ENCODE peak calls at places on chromosome 17, in nine cellular contexts. C, O, E, V, K, U, T, G and W are unnamed samples.
A peak's percentile ranks its signal among the peaks of the same experiment; 100 is the strongest.

GRCh38 chr17:77252736-77253135 is 112.0 kb downstream of the SEC14L1 start:
- DNase-seq in C (no peak), O (no peak), E (no peak), V (no peak), K (no peak), U (no peak), T (no peak), G (no peak), W (no peak)

GRCh38 chr17:76136276-76137025 is 4.6 kb downstream of the FOXJ1 start:
- DNase-seq in C (peak; percentile 82), O (no peak), E (no peak), V (no peak), K (no peak), U (no peak), T (no peak), G (no peak), W (no peak)

GRCh38 chr17:62673614-62674362 is 46.3 kb downstream of the MRC2 start:
- DNase-seq in C (no peak), O (no peak), E (no peak), V (no peak), K (no peak), U (no peak), T (no peak), G (no peak), W (no peak)

GRCh38 chr17:55527520-55528118 is 16.4 kb upstream of the SMIM36 start:
- DNase-seq in C (peak; percentile 54), O (no peak), E (peak; percentile 7), V (peak; percentile 52), K (peak; percentile 37), U (peak; percentile 15), T (no peak), G (no peak), W (no peak)

GRCh38 chr17:51091635-51092034 is 29.0 kb downstream of the SPAG9 start:
- DNase-seq in C (no peak), O (no peak), E (no peak), V (no peak), K (no peak), U (no peak), T (no peak), G (no peak), W (no peak)

GRCh38 chr17:49959183-49959935 is 9.6 kb upstream of the DLX4 start:
- DNase-seq in C (peak; percentile 63), O (no peak), E (no peak), V (no peak), K (no peak), U (peak; percentile 77), T (no peak), G (no peak), W (no peak)

GRCh38 chr17:64682261-64683181 is 20.4 kb upstream of the SMURF2 start:
- DNase-seq in C (no peak), O (no peak), E (no peak), V (no peak), K (no peak), U (no peak), T (no peak), G (no peak), W (no peak)

GRCh38 chr17:49494937-49495841 is at the start of gene NGFR:
- DNase-seq in C (peak; percentile 82), O (no peak), E (peak; percentile 65), V (peak; percentile 60), K (peak; percentile 74), U (peak; percentile 27), T (no peak), G (no peak), W (peak; percentile 60)

GRCh38 chr17:19724501-19725420 is 8.4 kb upstream of the SLC47A2 start:
- DNase-seq in C (peak; percentile 28), O (peak; percentile 73), E (peak; percentile 63), V (peak; percentile 54), K (peak; percentile 46), U (peak; percentile 80), T (peak; percentile 61), G (peak; percentile 33), W (peak; percentile 75)

GRCh38 chr17:51000835-51001638 is 119.6 kb downstream of the SPAG9 start:
- DNase-seq in C (no peak), O (no peak), E (no peak), V (no peak), K (no peak), U (peak; percentile 5), T (peak; percentile 68), G (no peak), W (no peak)

GRCh38 chr17:13638855-13639458 is 37.2 kb upstream of the HS3ST3A1 start:
- DNase-seq in C (peak; percentile 34), O (no peak), E (no peak), V (no peak), K (no peak), U (no peak), T (no peak), G (peak; percentile 11), W (no peak)

GRCh38 chr17:17036520-17036998 is 5.7 kb upstream of the MPRIP start:
- DNase-seq in C (no peak), O (no peak), E (peak; percentile 25), V (no peak), K (no peak), U (no peak), T (no peak), G (no peak), W (peak; percentile 84)

GRCh38 chr17:46197526-46197925 is 4.3 kb upstream of the KANSL1 start:
- DNase-seq in C (no peak), O (no peak), E (no peak), V (no peak), K (no peak), U (no peak), T (no peak), G (no peak), W (no peak)

GRCh38 chr17:56440391-56440790 is 153.1 kb upstream of the NOG start:
- DNase-seq in C (no peak), O (no peak), E (no peak), V (no peak), K (no peak), U (no peak), T (peak; percentile 4), G (no peak), W (no peak)

DNA sequence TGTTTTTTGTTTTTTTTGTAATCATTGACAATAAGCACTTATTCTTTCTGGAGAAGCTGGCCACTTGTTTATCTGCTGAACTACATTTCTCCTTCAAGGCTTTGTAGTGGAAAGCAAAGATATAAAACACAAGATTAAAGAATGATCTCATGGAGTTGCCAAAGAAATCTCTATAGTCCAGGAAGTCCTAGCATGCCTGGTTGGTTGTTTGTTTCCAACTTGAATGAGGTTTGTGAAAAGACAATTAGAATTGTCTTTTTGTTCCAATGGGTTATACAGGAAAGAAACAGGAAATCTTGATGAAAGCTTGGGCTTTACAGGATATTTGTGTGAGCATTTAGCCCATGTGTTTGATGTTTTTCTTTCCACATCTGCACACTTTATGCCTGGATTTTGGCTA is 273.5 kb downstream of the CEP112 start:
- DNase-seq in C (no peak), O (no peak), E (no peak), V (no peak), K (no peak), U (no peak), T (no peak), G (no peak), W (no peak)
- H3K27ac ChIP-seq in C (no peak overlapping the region), O (no peak overlapping the region), E (no peak overlapping the region), V (no peak overlapping the region), K (peak overlapping the region; percentile 43), U (no peak overlapping the region), T (no peak overlapping the region), G (peak overlapping the region; percentile 53), W (no peak overlapping the region)

GRCh38 chr17:61247438-61247837 is 152.2 kb upstream of the TBX2 start:
- DNase-seq in C (no peak), O (no peak), E (no peak), V (no peak), K (no peak), U (no peak), T (no peak), G (no peak), W (no peak)

GRCh38 chr17:61248399-61248798 is 151.2 kb upstream of the TBX2 start:
- DNase-seq in C (no peak), O (no peak), E (no peak), V (no peak), K (no peak), U (no peak), T (peak; percentile 96), G (peak; percentile 53), W (no peak)

GRCh38 chr17:61251939-61252865 is 147.4 kb upstream of the TBX2 start:
- DNase-seq in C (no peak), O (peak; percentile 75), E (peak; percentile 51), V (peak; percentile 87), K (peak; percentile 85), U (no peak), T (peak; percentile 16), G (peak; percentile 55), W (peak; percentile 88)

GRCh38 chr17:61250335-61250890 is 149.2 kb upstream of the TBX2 start:
- DNase-seq in C (no peak), O (no peak), E (no peak), V (no peak), K (no peak), U (no peak), T (no peak), G (no peak), W (no peak)

GRCh38 chr17:61249649-61250301 is 149.9 kb upstream of the TBX2 start:
- DNase-seq in C (no peak), O (no peak), E (no peak), V (no peak), K (no peak), U (no peak), T (no peak), G (no peak), W (no peak)
- H3K27ac ChIP-seq in C (no peak overlapping the region), O (no peak overlapping the region), E (no peak overlapping the region), V (no peak overlapping the region), K (peak overlapping the region; percentile 51), U (no peak overlapping the region), T (peak overlapping the region; percentile 54), G (no peak overlapping the region), W (peak overlapping the region; percentile 7)

GRCh38 chr17:41974658-41975057 is 8.1 kb downstream of the CNP start:
- DNase-seq in C (no peak), O (no peak), E (peak; percentile 28), V (no peak), K (no peak), U (no peak), T (no peak), G (no peak), W (no peak)

GRCh38 chr17:41973457-41973856 is 6.9 kb downstream of the CNP start:
- DNase-seq in C (no peak), O (no peak), E (no peak), V (peak; percentile 70), K (no peak), U (no peak), T (no peak), G (peak; percentile 23), W (peak; percentile 29)

GRCh38 chr17:41976142-41976768 is 9.7 kb downstream of the CNP start:
- DNase-seq in C (no peak), O (no peak), E (peak; percentile 38), V (peak; percentile 57), K (no peak), U (no peak), T (no peak), G (no peak), W (peak; percentile 46)

GRCh38 chr17:41974031-41974430 is 7.4 kb downstream of the CNP start:
- DNase-seq in C (no peak), O (no peak), E (no peak), V (no peak), K (no peak), U (no peak), T (no peak), G (no peak), W (peak; percentile 48)

GRCh38 chr17:41975099-41976083 is 8.8 kb downstream of the CNP start:
- DNase-seq in C (no peak), O (no peak), E (peak; percentile 89), V (no peak), K (no peak), U (no peak), T (no peak), G (no peak), W (no peak)
- H3K27ac ChIP-seq in C (no peak overlapping the region), O (peak overlapping the region; percentile 55), E (peak overlapping the region; percentile 88), V (peak overlapping the region; percentile 76), K (peak overlapping the region; percentile 60), U (no peak overlapping the region), T (no peak overlapping the region), G (no peak overlapping the region), W (peak overlapping the region; percentile 80)

GRCh38 chr17:8392274-8392673 is 5.4 kb downstream of the RNF222 start:
- DNase-seq in C (no peak), O (no peak), E (no peak), V (no peak), K (no peak), U (no peak), T (no peak), G (no peak), W (no peak)
- H3K27ac ChIP-seq in C (no peak overlapping the region), O (no peak overlapping the region), E (no peak overlapping the region), V (no peak overlapping the region), K (no peak overlapping the region), U (peak overlapping the region; percentile 15), T (no peak overlapping the region), G (no peak overlapping the region), W (no peak overlapping the region)